ENCODE peak calls at places on chromosome 9, in six cellular contexts. B, V, X, Q, S and I are unnamed samples.

GRCh38 chr9:98637381-98637780 is 71.4 kb downstream of the GABBR2 start:
- DNase-seq in X (no peak), S (no peak), Q (no peak), V (no peak), B (no peak), I (no peak)

GRCh38 chr9:16640649-16641048 is 229.8 kb downstream of the BNC2 start:
- DNase-seq in V (no peak), Q (no peak), X (no peak), S (no peak), B (no peak), I (no peak)

GRCh38 chr9:36893148-36893547 is 140.9 kb downstream of the PAX5 start:
- DNase-seq in X (no peak), V (no peak), S (no peak), Q (no peak), B (no peak), I (no peak)

GRCh38 chr9:101453776-101454570 is 18.4 kb upstream of the ALDOB start:
- DNase-seq in S (no peak), V (no peak), X (no peak), Q (no peak), B (no peak), I (no peak)

GRCh38 chr9:111949919-111950318 is 53.3 kb downstream of the UGCG start:
- DNase-seq in V (no peak), Q (no peak), X (no peak), S (no peak), B (no peak), I (no peak)

GRCh38 chr9:110538169-110538568 is 41.4 kb downstream of the SVEP1 start:
- DNase-seq in S (no peak), V (no peak), Q (no peak), B (no peak), X (no peak), I (no peak)

GRCh38 chr9:9215050-9215449 is 1397.8 kb downstream of the PTPRD start:
- DNase-seq in B (no peak), Q (no peak), V (no peak), S (no peak), X (no peak), I (no peak)

GRCh38 chr9:86655147-86655546 is 292.2 kb downstream of the GAS1 start:
- DNase-seq in V (no peak), S (no peak), B (no peak), Q (no peak), X (no peak), I (no peak)

GRCh38 chr9:93261735-93262523 is 78.0 kb downstream of the WNK2 start:
- DNase-seq in Q (no peak), V (no peak), S (peak), X (no peak), B (no peak), I (no peak)

DNA sequence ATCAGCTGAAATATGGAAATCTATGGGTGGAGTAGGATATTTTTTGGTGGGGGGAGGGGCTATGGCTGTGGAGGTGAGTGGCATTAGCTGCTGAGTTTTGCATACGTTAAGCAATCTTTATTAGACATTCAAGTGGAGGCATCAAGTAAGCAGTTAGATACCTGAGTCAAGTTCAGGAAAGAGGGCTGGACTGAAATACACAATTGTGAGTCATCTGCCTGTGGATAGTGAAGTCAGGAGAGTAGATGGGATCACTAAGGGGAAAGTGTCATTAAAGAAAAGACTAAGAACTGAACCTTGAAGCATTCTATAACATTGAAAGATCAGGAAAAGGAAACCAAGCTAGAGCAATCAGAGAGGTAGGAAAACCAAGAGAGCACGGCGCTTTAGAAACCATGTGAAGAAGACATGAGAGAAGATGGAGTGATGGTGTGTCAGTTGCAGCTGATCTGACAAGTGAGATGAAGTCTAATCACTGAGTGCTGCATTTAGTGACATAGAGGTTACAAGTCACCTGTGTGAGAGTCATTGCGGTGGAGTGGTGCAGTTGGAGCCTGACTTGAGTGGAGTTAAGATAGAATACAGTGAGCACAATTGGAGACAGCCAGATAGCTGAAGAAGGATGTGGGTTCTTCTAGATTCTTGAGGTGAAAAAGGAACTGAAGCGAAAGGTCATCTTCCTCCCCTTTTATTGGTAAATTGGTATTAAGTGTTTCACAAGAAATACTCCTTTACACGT is 88.7 kb downstream of the PIP5K1B start:
- DNase-seq in Q (no peak), V (no peak), X (no peak), S (no peak), B (peak), I (peak)
- TF ChIP-seq GABPA in Q (no peak), V (no peak), X (no peak), S (no peak), B (no peak), I (no peak)

DNA sequence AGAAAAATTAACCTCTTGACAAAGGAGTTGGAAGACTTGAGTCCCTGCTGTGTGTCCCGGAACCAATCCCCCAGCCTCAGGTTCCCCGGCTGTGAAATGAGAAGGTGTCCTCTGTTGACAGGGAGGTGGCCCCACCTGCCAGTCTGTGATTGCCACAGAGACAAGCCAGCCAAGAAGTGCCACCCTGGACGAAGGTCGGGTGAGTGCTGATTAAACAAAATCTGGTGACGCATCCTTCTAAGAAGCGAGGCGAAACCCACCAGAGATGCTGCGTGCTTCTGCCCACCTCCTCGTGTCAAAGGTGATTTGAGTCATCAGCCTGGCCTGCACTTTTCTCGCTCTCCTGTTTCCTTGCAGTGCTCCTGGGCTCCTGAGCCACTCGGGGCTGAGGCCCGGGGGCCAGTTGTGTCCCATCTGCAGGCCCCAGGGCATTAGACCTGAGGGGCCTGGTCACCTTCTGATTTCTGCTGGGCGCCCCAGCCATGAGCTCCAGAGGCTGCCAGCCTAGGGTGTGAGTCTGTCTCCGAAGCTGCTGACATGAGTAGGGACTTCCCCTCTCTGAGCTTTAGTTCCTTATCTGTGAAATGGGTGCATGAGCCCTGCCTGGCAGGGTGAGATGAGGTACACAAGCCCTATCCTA is 28.7 kb downstream of the NEK6 start:
- DNase-seq in B (peak), X (no peak), Q (no peak), S (no peak), V (no peak), I (peak)
- TF ChIP-seq POLR2AphosphoS5 in B (peak), X (no peak), Q (no peak), S (no peak), V (no peak), I (peak)

DNA sequence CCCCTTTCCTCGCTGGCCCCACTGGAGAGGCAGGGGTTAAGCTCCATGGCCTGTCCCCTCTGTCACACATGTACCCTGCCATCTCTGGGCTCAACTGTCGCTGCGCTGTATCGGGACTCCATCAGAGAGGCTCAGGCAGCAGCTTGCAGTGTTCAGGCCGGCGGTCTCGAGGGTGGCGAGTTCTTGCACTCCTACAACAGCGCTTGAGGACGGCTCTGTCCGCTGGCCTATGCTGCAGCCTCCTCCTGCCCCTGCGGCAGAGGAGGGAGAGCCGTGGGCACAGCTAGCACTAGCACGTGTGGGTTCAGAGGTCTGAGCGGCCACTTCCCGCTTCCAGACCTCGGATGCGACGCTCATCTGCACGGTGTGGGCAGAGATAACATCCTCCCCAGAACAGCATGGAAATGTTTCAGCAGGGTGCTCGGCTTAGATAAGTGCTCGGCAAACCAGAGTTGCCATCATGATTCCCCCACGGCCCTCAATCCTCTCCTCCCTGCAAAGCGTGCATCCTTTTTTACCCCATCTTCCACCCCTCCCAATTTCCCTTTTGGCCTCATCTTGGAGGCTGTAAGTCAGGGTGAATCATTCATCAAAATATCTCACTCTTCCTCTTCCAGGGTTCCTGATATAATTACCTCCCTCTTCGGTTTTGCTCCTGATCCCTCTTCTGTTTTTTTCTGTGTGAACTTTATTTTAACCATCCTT is 41.9 kb upstream of the FUBP3 start:
- DNase-seq in Q (peak), V (no peak), B (no peak), S (peak), X (no peak), I (no peak)
- TF ChIP-seq GABPA in Q (peak), V (no peak), B (no peak), S (no peak), X (no peak), I (no peak)

GRCh38 chr9:133252301-133252776 is 22.7 kb downstream of the ABO start:
- DNase-seq in V (no peak), Q (no peak), S (peak), X (no peak), B (no peak), I (no peak)

GRCh38 chr9:133249337-133249736 is 25.7 kb downstream of the ABO start:
- DNase-seq in Q (no peak), B (no peak), S (peak), X (no peak), V (no peak), I (no peak)

GRCh38 chr9:133248722-133249295 is 26.2 kb downstream of the ABO start:
- DNase-seq in S (no peak), B (no peak), X (no peak), V (no peak), Q (no peak), I (no peak)

GRCh38 chr9:133251773-133252172 is 23.2 kb downstream of the ABO start:
- DNase-seq in Q (no peak), V (no peak), X (no peak), B (no peak), S (peak), I (no peak)

DNA sequence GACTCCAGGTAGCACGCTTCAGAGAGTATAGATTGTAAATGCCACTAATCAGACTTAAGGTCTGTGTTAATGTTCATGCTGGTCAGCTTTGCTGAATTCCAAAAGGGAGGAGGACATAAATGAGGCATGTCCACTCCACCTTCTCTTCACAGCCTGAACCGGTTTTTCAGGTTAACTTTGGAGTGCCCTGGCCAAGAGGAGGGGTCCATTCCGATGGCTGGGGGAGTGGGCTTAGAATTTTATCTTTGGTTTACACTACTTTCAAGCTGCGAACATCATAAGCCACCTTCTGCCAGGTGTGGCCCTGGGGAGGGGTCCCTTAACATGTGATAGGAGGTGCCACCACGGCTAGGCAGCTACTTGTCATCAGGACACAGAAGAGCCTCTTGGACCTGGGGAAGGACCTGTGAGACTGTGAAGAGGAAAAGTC is 24.2 kb downstream of the ABO start:
- DNase-seq in B (no peak), V (no peak), S (no peak), Q (no peak), X (no peak), I (no peak)
- TF ChIP-seq POLR2AphosphoS5 in B (no peak), V (no peak), S (no peak), Q (no peak), X (no peak), I (no peak)

GRCh38 chr9:14899815-14900193 is 10.4 kb downstream of the FREM1 start:
- DNase-seq in S (no peak), V (no peak), Q (no peak), B (no peak), X (peak), I (no peak)

GRCh38 chr9:14903040-14903439 is 7.2 kb downstream of the FREM1 start:
- DNase-seq in Q (no peak), B (no peak), V (no peak), X (no peak), S (no peak), I (no peak)

GRCh38 chr9:14906000-14906399 is 4.2 kb downstream of the FREM1 start:
- DNase-seq in V (no peak), B (no peak), X (no peak), Q (no peak), S (no peak), I (no peak)

GRCh38 chr9:14899042-14899814 is 11.0 kb downstream of the FREM1 start:
- DNase-seq in Q (no peak), X (no peak), V (no peak), S (no peak), B (no peak), I (no peak)

DNA sequence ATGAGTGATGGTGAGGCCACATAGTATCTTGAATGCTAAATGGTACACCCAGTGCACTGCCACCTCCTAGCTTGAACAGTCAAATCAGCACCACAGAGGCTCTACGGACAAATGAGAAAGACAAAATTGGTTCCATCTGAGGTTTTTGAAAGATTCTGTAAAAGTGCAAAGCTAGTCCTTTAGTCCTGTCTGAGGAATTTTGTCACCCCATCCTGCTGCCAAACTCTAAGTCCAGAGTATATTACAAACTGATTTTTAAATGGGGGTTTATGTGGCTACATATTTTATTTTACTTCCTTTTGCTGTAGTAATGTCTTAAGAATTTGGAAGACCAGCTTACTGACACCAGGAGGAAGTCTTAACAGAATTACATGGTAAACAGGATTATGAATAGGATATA is 7.7 kb downstream of the FREM1 start:
- DNase-seq in X (no peak), Q (no peak), B (no peak), S (no peak), V (no peak), I (no peak)
- TF ChIP-seq GABPA in X (no peak), Q (no peak), B (no peak), S (no peak), V (no peak), I (no peak)